ENCODE peak calls at places on chromosomes 4 and X, in eight cellular contexts. Y is HL-60, C is prostate gland, B is sigmoid colon, W is GM12891, U is esophagus muscularis mucosa, E is upper lobe of left lung, Z is suprapubic skin. D is an unnamed sample.

GRCh38 chrX:122857734-122858133 is 326.3 kb upstream of the GRIA3 start:
- DNase-seq in B (no peak), W (no peak), Y (no peak), E (no peak), U (no peak), Z (no peak), C (no peak), D (no peak)

GRCh38 chr4:24103434-24104168 is 213.8 kb upstream of the PPARGC1A start:
- DNase-seq in Z (no peak), B (no peak), Y (no peak), W (no peak), C (no peak), E (no peak), U (no peak), D (no peak)

GRCh38 chr4:23023121-23023520 is 330.4 kb downstream of the GBA3 start:
- DNase-seq in B (no peak), W (no peak), Y (no peak), E (no peak), U (no peak), Z (no peak), C (no peak), D (no peak)

GRCh38 chr4:122895336-122895995 is 26.9 kb downstream of the NUDT6 start:
- DNase-seq in E (no peak), U (no peak), Y (no peak), B (no peak), C (no peak), W (no peak), Z (no peak), D (no peak)

GRCh38 chr4:20612313-20612712 is 87.9 kb upstream of the PACRGL start:
- DNase-seq in W (no peak), B (no peak), Z (no peak), Y (no peak), E (no peak), C (no peak), U (no peak), D (no peak)

GRCh38 chr4:93529692-93530091 is 298.9 kb upstream of the ATOH1 start:
- DNase-seq in W (no peak), Y (no peak), Z (no peak), C (no peak), U (no peak), E (no peak), B (no peak), D (no peak)

GRCh38 chr4:101162990-101163380 is 184.3 kb downstream of the PPP3CA start:
- DNase-seq in W (no peak), U (no peak), C (no peak), Z (no peak), Y (no peak), B (no peak), E (no peak), D (no peak)

GRCh38 chrX:75155454-75155829 is 641 bp downstream of the ABCB7 start:
- DNase-seq in E (no peak), W (no peak), C (no peak), B (no peak), U (no peak), Z (no peak), Y (peak; percentile 7), D (no peak)

GRCh38 chrX:113644426-113644825 is 803.8 kb upstream of the AMOT start:
- DNase-seq in E (no peak), Y (no peak), U (no peak), B (no peak), C (no peak), Z (no peak), W (no peak), D (no peak)

DNA sequence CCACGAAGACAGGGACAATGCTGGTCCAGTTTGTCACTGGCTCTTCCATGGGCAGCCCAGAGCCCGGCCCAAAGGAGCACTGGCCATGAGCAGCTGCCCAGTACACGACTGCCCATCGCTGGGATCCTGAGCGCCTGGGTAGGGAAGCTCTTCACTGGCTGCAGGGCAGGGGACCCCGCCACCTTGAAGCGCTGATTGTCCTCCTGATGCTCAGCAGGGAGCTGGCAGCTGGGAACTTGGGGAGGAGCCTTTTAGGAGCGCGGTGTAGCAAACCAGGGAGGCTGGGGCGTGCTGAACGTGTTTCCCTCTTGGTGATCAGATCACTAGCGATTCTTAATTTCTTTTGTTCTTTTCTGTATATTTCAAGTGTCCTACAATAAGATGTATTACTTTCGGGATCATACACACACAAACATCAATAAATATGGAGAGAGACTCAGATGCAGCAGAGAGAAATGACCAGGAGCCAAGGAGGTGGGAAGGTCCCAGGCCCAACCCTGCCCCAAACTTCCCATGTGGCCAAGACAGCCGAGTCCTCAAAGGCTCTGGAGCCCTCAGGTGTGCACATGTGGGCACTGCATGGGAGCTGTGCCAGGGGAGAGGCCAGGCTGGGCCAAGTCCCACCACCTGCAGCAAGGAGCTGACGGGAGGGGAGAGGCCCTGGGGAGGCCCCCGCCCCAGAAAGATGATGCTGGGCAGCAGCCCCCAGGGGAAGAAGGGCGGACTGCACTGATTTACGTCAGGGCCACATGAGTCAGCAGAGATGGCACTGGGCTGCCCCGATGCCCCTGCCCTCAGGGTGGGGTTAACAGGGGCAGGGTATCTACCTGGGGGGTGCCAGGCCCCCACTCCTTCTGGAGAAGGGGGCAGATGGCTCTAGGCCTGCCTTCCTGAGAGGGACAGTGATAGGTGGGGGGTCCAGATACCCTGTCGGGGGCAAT is 1.6 kb downstream of the L1CAM start:
- DNase-seq in B (no peak), Y (no peak), C (no peak), Z (no peak), W (no peak), E (no peak), U (no peak), D (no peak)
- TF ChIP-seq POLR2AphosphoS5 in B (no peak), Y (no peak), C (no peak), Z (no peak), W (no peak), E (no peak), U (no peak), D (no peak)

GRCh38 chrX:41350976-41351569 is 17.1 kb downstream of the DDX3X start:
- DNase-seq in Z (no peak), U (no peak), W (no peak), B (no peak), Y (no peak), E (no peak), C (no peak), D (no peak)

GRCh38 chrX:41351923-41352322 is 18.0 kb downstream of the DDX3X start:
- DNase-seq in C (no peak), B (no peak), E (no peak), Z (no peak), Y (no peak), W (no peak), U (no peak), D (no peak)

GRCh38 chrX:41348551-41348950 is 14.6 kb downstream of the DDX3X start:
- DNase-seq in U (no peak), W (no peak), E (no peak), Z (no peak), Y (no peak), B (no peak), C (no peak), D (no peak)

GRCh38 chrX:41352329-41352801 is 18.4 kb downstream of the DDX3X start:
- DNase-seq in Z (no peak), Y (no peak), C (no peak), W (no peak), U (no peak), E (no peak), B (no peak), D (no peak)

DNA sequence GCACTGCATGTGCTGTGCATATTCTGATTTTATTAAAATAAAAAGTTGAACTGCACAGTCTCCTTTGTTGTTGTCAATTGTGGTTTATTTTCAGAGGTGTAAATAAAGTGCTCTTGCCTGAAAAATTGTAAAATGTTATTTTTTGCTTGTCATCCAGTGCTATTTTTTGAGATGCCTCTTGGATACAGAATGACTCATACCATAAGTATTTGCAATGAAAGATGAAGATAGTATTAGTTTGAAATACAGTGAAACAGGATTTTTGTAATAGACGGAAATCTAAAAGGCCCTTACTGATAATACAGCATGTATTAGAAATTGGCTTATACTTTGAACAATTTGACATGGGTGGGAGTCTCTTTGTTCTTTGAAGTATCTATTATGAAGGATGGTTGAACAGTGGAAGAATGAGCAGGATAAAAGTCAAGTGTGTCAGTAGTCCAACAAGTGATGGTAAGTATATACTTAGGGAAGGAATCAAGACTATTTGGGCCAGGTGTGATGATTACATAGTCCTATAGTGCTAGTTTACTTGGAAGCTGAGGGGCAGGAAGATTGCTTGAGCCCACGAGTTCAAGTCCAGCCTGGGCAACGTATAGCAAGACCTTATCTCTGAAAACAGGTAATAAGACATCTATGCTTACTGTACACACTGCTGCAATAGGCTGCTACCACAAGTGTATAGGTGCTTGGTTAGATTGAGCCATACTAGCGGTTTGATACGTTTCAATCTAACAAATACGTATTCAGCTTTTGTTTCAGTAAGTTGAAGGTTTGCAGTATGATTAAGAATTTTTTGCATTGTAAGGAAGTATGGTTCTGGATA is 16.4 kb downstream of the DDX3X start:
- DNase-seq in Z (no peak), W (no peak), C (no peak), Y (no peak), B (no peak), U (no peak), E (no peak), D (no peak)
- TF ChIP-seq POLR2AphosphoS5 in Z (no peak), W (peak; percentile 94), C (no peak), Y (peak; percentile 70), B (peak; percentile 19), U (no peak), E (no peak), D (no peak)

GRCh38 chr4:158170691-158171455 is 2.0 kb downstream of the GASK1B start:
- DNase-seq in Z (peak; percentile 81), Y (no peak), B (peak; percentile 81), U (no peak), W (no peak), E (peak; percentile 65), C (peak; percentile 84), D (peak; percentile 88)

GRCh38 chr4:158169516-158169915 is 3.3 kb downstream of the GASK1B start:
- DNase-seq in C (no peak), U (no peak), W (no peak), B (no peak), Z (no peak), Y (no peak), E (no peak), D (no peak)

GRCh38 chr4:158171456-158171790 is 1.4 kb downstream of the GASK1B start:
- DNase-seq in Z (no peak), W (no peak), Y (no peak), E (no peak), C (no peak), U (no peak), B (no peak), D (no peak)

GRCh38 chr4:158168606-158169005 is 4.2 kb downstream of the GASK1B start:
- DNase-seq in E (no peak), B (no peak), Z (no peak), Y (no peak), U (no peak), C (no peak), W (no peak), D (no peak)

GRCh38 chr4:158169931-158170690 is 2.7 kb downstream of the GASK1B start:
- DNase-seq in Y (peak; percentile 28), C (no peak), W (no peak), U (no peak), E (no peak), B (no peak), Z (no peak), D (no peak)
- TF ChIP-seq POLR2AphosphoS5 in Y (no peak), C (no peak), W (no peak), U (no peak), E (no peak), B (no peak), Z (no peak), D (peak; percentile 55)

GRCh38 chrX:51742586-51742985 is 656 bp upstream of the GSPT2 start:
- DNase-seq in Y (no peak), E (no peak), Z (no peak), B (no peak), U (no peak), W (no peak), C (no peak), D (no peak)

GRCh38 chrX:51747671-51748070 is 4.4 kb downstream of the GSPT2 start:
- DNase-seq in Y (no peak), W (no peak), E (no peak), Z (no peak), C (no peak), B (no peak), U (no peak), D (no peak)

GRCh38 chrX:51743179-51743957 is at the start of gene GSPT2:
- DNase-seq in C (peak; percentile 41), W (peak; percentile 30), Z (peak; percentile 76), E (peak; percentile 71), U (no peak), Y (peak; percentile 40), B (peak; percentile 86), D (peak; percentile 87)
- TF ChIP-seq POLR2AphosphoS5 in C (peak; percentile 64), W (peak; percentile 84), Z (no peak), E (peak; percentile 61), U (peak; percentile 68), Y (no peak), B (peak; percentile 56), D (peak; percentile 77)